ENCODE peak calls at places on chromosomes 5 and 9, in six cellular contexts. I is naive thymus-derived CD4-positive, alpha-beta T cell; H is activated naive CD8-positive, alpha-beta T cell treated with anti-CD3 and anti-CD28 coated beads, Interleukin-2, amount 50 U/mL, for 24 hours; T is dorsolateral prefrontal cortex; Q is NB4; S is GM19239. X is an unnamed sample.

GRCh38 chr9:20477940-20478620 is 144.2 kb downstream of the MLLT3 start:
- DNase-seq in S (no peak), I (no peak), T (no peak), Q (no peak), H (no peak), X (no peak)

GRCh38 chr5:136620016-136620419 is 254.7 kb upstream of the TRPC7 start:
- DNase-seq in S (no peak), I (no peak), H (no peak), T (no peak), Q (peak), X (no peak)

GRCh38 chr9:76115982-76116646 is 225.6 kb downstream of the PCSK5 start:
- DNase-seq in H (no peak), S (no peak), Q (no peak), I (no peak), T (no peak), X (no peak)

GRCh38 chr9:88529496-88529895 is 5.5 kb upstream of the NXNL2 start:
- DNase-seq in S (no peak), H (no peak), I (no peak), Q (no peak), T (no peak), X (no peak)

GRCh38 chr5:142878638-142879037 is 108.5 kb downstream of the ARHGAP26 start:
- DNase-seq in S (no peak), I (no peak), Q (no peak), H (no peak), T (no peak), X (no peak)

GRCh38 chr5:118224546-118224945 is 763.8 kb downstream of the DTWD2 start:
- DNase-seq in I (no peak), S (no peak), Q (no peak), H (no peak), T (no peak), X (no peak)

GRCh38 chr9:4353236-4353635 is 53.4 kb upstream of the GLIS3 start:
- DNase-seq in I (no peak), Q (no peak), H (no peak), T (no peak), S (no peak), X (peak)

GRCh38 chr9:81589819-81590218 is 99.5 kb downstream of the TLE1 start:
- DNase-seq in S (no peak), Q (no peak), H (no peak), I (no peak), T (no peak), X (no peak)

GRCh38 chr5:116672203-116672602 is 97.6 kb upstream of the SEMA6A start:
- DNase-seq in S (no peak), H (no peak), T (no peak), Q (no peak), I (no peak), X (no peak)

X was measured in left kidney.